ENCODE peak calls at places on chromosome 10, in ten cellular contexts. One of them, this sample, is unnamed.

GRCh38 chr10:689433-690226 is at the start of gene DIP2C:
- DNase-seq in colonic mucosa: peak; percentile 44
- DNase-seq in IMR-90: peak; percentile 77
- DNase-seq in pancreas: peak; percentile 66
- DNase-seq in AG04450: peak; percentile 41
- DNase-seq in suprapubic skin: peak; percentile 86
- DNase-seq in tibial artery: peak; percentile 56
- DNase-seq in right lobe of liver: peak; percentile 82
- DNase-seq in hepatocyte: peak; percentile 94
- DNase-seq in right atrium auricular region: peak; percentile 64
- DNase-seq in this sample: peak; percentile 69

GRCh38 chr10:119535310-119535709 is 7.2 kb downstream of the RGS10 start:
- DNase-seq in tibial artery: no peak
- DNase-seq in hepatocyte: no peak
- DNase-seq in IMR-90: peak; percentile 78
- DNase-seq in suprapubic skin: no peak
- DNase-seq in pancreas: no peak
- DNase-seq in right atrium auricular region: no peak
- DNase-seq in AG04450: no peak
- DNase-seq in colonic mucosa: no peak
- DNase-seq in right lobe of liver: no peak
- DNase-seq in this sample: no peak

GRCh38 chr10:61682323-61682722 is 19.6 kb downstream of the CABCOCO1 start:
- DNase-seq in suprapubic skin: no peak
- DNase-seq in right lobe of liver: no peak
- DNase-seq in tibial artery: no peak
- DNase-seq in AG04450: no peak
- DNase-seq in pancreas: no peak
- DNase-seq in hepatocyte: no peak
- DNase-seq in IMR-90: no peak
- DNase-seq in colonic mucosa: no peak
- DNase-seq in right atrium auricular region: no peak
- DNase-seq in this sample: no peak

GRCh38 chr10:1102392-1102791 is 46.2 kb downstream of the WDR37 start:
- DNase-seq in suprapubic skin: peak; percentile 20
- DNase-seq in right atrium auricular region: no peak
- DNase-seq in IMR-90: peak; percentile 24
- DNase-seq in tibial artery: no peak
- DNase-seq in pancreas: no peak
- DNase-seq in hepatocyte: no peak
- DNase-seq in right lobe of liver: no peak
- DNase-seq in colonic mucosa: no peak
- DNase-seq in AG04450: no peak
- DNase-seq in this sample: no peak

GRCh38 chr10:128058106-128058745 is 68.0 kb downstream of the MKI67 start:
- DNase-seq in tibial artery: no peak
- DNase-seq in pancreas: no peak
- DNase-seq in right atrium auricular region: no peak
- DNase-seq in right lobe of liver: peak; percentile 36
- DNase-seq in AG04450: no peak
- DNase-seq in suprapubic skin: peak; percentile 54
- DNase-seq in IMR-90: no peak
- DNase-seq in hepatocyte: no peak
- DNase-seq in colonic mucosa: no peak
- DNase-seq in this sample: no peak

GRCh38 chr10:48885376-48885775 is 54.3 kb downstream of the LRRC18 start:
- DNase-seq in pancreas: no peak
- DNase-seq in AG04450: no peak
- DNase-seq in tibial artery: no peak
- DNase-seq in right lobe of liver: no peak
- DNase-seq in right atrium auricular region: peak; percentile 46
- DNase-seq in hepatocyte: peak; percentile 58
- DNase-seq in IMR-90: no peak
- DNase-seq in colonic mucosa: no peak
- DNase-seq in suprapubic skin: no peak
- DNase-seq in this sample: no peak

GRCh38 chr10:11397566-11397965 is 213.9 kb downstream of the USP6NL start:
- DNase-seq in right atrium auricular region: no peak
- DNase-seq in suprapubic skin: peak; percentile 68
- DNase-seq in colonic mucosa: no peak
- DNase-seq in IMR-90: no peak
- DNase-seq in AG04450: no peak
- DNase-seq in tibial artery: no peak
- DNase-seq in right lobe of liver: no peak
- DNase-seq in pancreas: no peak
- DNase-seq in hepatocyte: no peak
- DNase-seq in this sample: no peak

GRCh38 chr10:73586583-73586984 is 4.6 kb downstream of the USP54 start:
- DNase-seq in IMR-90: peak; percentile 84
- DNase-seq in AG04450: peak; percentile 21
- DNase-seq in colonic mucosa: peak; percentile 68
- DNase-seq in right lobe of liver: peak; percentile 65
- DNase-seq in hepatocyte: peak; percentile 73
- DNase-seq in suprapubic skin: no peak
- DNase-seq in tibial artery: peak; percentile 59
- DNase-seq in right atrium auricular region: no peak
- DNase-seq in pancreas: peak; percentile 38
- DNase-seq in this sample: peak; percentile 69

GRCh38 chr10:96512524-96512991 is 1.2 kb downstream of the TLL2 start:
- DNase-seq in hepatocyte: peak; percentile 58
- DNase-seq in right atrium auricular region: no peak
- DNase-seq in AG04450: no peak
- DNase-seq in pancreas: peak; percentile 33
- DNase-seq in tibial artery: no peak
- DNase-seq in right lobe of liver: no peak
- DNase-seq in IMR-90: peak; percentile 12
- DNase-seq in colonic mucosa: peak; percentile 25
- DNase-seq in suprapubic skin: peak; percentile 67
- DNase-seq in this sample: no peak

GRCh38 chr10:16116404-16117304 is 256.3 kb upstream of the MINDY3 start:
- DNase-seq in IMR-90: no peak
- DNase-seq in hepatocyte: peak; percentile 54
- DNase-seq in AG04450: no peak
- DNase-seq in right lobe of liver: no peak
- DNase-seq in colonic mucosa: no peak
- DNase-seq in suprapubic skin: no peak
- DNase-seq in right atrium auricular region: no peak
- DNase-seq in tibial artery: no peak
- DNase-seq in pancreas: peak; percentile 13
- DNase-seq in this sample: no peak
- TF ChIP-seq CTCF in IMR-90: peak; percentile 16
- TF ChIP-seq CTCF in hepatocyte: peak; percentile 58
- TF ChIP-seq CTCF in AG04450: peak; percentile 21
- TF ChIP-seq CTCF in right lobe of liver: peak; percentile 49
- TF ChIP-seq CTCF in colonic mucosa: no peak
- TF ChIP-seq CTCF in suprapubic skin: peak; percentile 16
- TF ChIP-seq CTCF in right atrium auricular region: no peak
- TF ChIP-seq CTCF in tibial artery: peak; percentile 32
- TF ChIP-seq CTCF in pancreas: peak; percentile 39
- TF ChIP-seq CTCF in this sample: no peak

DNA sequence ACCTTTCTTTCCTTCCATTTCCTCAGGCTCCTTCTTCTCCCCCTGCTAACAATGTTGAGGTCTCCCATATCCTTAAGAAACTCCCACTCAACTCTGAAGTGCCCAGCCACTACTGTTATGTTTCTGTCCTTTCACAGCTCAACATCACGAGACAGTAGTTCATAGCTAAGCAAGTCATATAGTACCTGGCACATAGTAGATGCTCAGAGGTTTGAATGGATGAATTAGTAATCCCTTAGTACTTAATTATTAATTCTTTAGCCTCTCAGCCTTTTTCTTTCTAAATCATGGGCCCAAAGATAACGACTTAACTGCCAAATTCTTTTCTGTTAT is 22.6 kb downstream of the CSGALNACT2 start:
- DNase-seq in suprapubic skin: no peak
- DNase-seq in hepatocyte: no peak
- DNase-seq in pancreas: no peak
- DNase-seq in right atrium auricular region: no peak
- DNase-seq in colonic mucosa: no peak
- DNase-seq in tibial artery: no peak
- DNase-seq in AG04450: no peak
- DNase-seq in IMR-90: no peak
- DNase-seq in right lobe of liver: no peak
- DNase-seq in this sample: no peak
- H3K27ac ChIP-seq in suprapubic skin: no peak overlapping the region
- H3K27ac ChIP-seq in hepatocyte: no peak overlapping the region
- H3K27ac ChIP-seq in pancreas: no peak overlapping the region
- H3K27ac ChIP-seq in right atrium auricular region: no peak overlapping the region
- H3K27ac ChIP-seq in colonic mucosa: no peak overlapping the region
- H3K27ac ChIP-seq in tibial artery: no peak overlapping the region
- H3K27ac ChIP-seq in AG04450: no peak overlapping the region
- H3K27ac ChIP-seq in IMR-90: peak overlapping the region; percentile 8
- H3K27ac ChIP-seq in right lobe of liver: no peak overlapping the region
- H3K27ac ChIP-seq in this sample: no peak overlapping the region

GRCh38 chr10:71268247-71268691 is 50.8 kb upstream of the SLC29A3 start:
- DNase-seq in suprapubic skin: no peak
- DNase-seq in pancreas: no peak
- DNase-seq in right lobe of liver: no peak
- DNase-seq in tibial artery: no peak
- DNase-seq in colonic mucosa: no peak
- DNase-seq in right atrium auricular region: no peak
- DNase-seq in IMR-90: peak; percentile 63
- DNase-seq in AG04450: no peak
- DNase-seq in hepatocyte: peak; percentile 51
- DNase-seq in this sample: no peak
- TF ChIP-seq CTCF in suprapubic skin: peak; percentile 22
- TF ChIP-seq CTCF in pancreas: peak; percentile 13
- TF ChIP-seq CTCF in right lobe of liver: peak; percentile 22
- TF ChIP-seq CTCF in tibial artery: peak; percentile 37
- TF ChIP-seq CTCF in colonic mucosa: peak; percentile 21
- TF ChIP-seq CTCF in right atrium auricular region: peak; percentile 44
- TF ChIP-seq CTCF in IMR-90: peak; percentile 62
- TF ChIP-seq CTCF in AG04450: peak; percentile 91
- TF ChIP-seq CTCF in hepatocyte: peak; percentile 57
- TF ChIP-seq CTCF in this sample: peak; percentile 50

GRCh38 chr10:60236869-60237524 is 152.7 kb downstream of the ANK3 start:
- DNase-seq in right lobe of liver: no peak
- DNase-seq in AG04450: no peak
- DNase-seq in colonic mucosa: peak; percentile 23
- DNase-seq in IMR-90: no peak
- DNase-seq in right atrium auricular region: peak; percentile 65
- DNase-seq in tibial artery: peak; percentile 58
- DNase-seq in suprapubic skin: no peak
- DNase-seq in hepatocyte: no peak
- DNase-seq in pancreas: no peak
- DNase-seq in this sample: no peak

GRCh38 chr10:60237977-60238376 is 151.7 kb downstream of the ANK3 start:
- DNase-seq in right lobe of liver: no peak
- DNase-seq in right atrium auricular region: no peak
- DNase-seq in tibial artery: no peak
- DNase-seq in pancreas: no peak
- DNase-seq in colonic mucosa: no peak
- DNase-seq in hepatocyte: no peak
- DNase-seq in AG04450: no peak
- DNase-seq in suprapubic skin: no peak
- DNase-seq in IMR-90: peak; percentile 13
- DNase-seq in this sample: no peak

GRCh38 chr10:60239228-60239627 is 150.4 kb downstream of the ANK3 start:
- DNase-seq in pancreas: no peak
- DNase-seq in IMR-90: no peak
- DNase-seq in suprapubic skin: no peak
- DNase-seq in hepatocyte: no peak
- DNase-seq in colonic mucosa: no peak
- DNase-seq in right atrium auricular region: no peak
- DNase-seq in tibial artery: no peak
- DNase-seq in AG04450: no peak
- DNase-seq in right lobe of liver: no peak
- DNase-seq in this sample: no peak

GRCh38 chr10:60235001-60235400 is 154.7 kb downstream of the ANK3 start:
- DNase-seq in colonic mucosa: no peak
- DNase-seq in right atrium auricular region: no peak
- DNase-seq in right lobe of liver: no peak
- DNase-seq in IMR-90: peak; percentile 54
- DNase-seq in tibial artery: no peak
- DNase-seq in hepatocyte: no peak
- DNase-seq in AG04450: no peak
- DNase-seq in pancreas: no peak
- DNase-seq in suprapubic skin: no peak
- DNase-seq in this sample: peak; percentile 10

GRCh38 chr10:60238408-60239100 is 151.1 kb downstream of the ANK3 start:
- DNase-seq in right lobe of liver: no peak
- DNase-seq in hepatocyte: peak; percentile 42
- DNase-seq in tibial artery: no peak
- DNase-seq in suprapubic skin: no peak
- DNase-seq in IMR-90: peak; percentile 70
- DNase-seq in colonic mucosa: no peak
- DNase-seq in right atrium auricular region: no peak
- DNase-seq in AG04450: peak; percentile 30
- DNase-seq in pancreas: peak; percentile 44
- DNase-seq in this sample: peak; percentile 34
- H3K27ac ChIP-seq in right lobe of liver: no peak overlapping the region
- H3K27ac ChIP-seq in hepatocyte: no peak overlapping the region
- H3K27ac ChIP-seq in tibial artery: no peak overlapping the region
- H3K27ac ChIP-seq in suprapubic skin: no peak overlapping the region
- H3K27ac ChIP-seq in IMR-90: no peak overlapping the region
- H3K27ac ChIP-seq in colonic mucosa: no peak overlapping the region
- H3K27ac ChIP-seq in right atrium auricular region: peak overlapping the region; percentile 56
- H3K27ac ChIP-seq in AG04450: no peak overlapping the region
- H3K27ac ChIP-seq in pancreas: no peak overlapping the region
- H3K27ac ChIP-seq in this sample: no peak overlapping the region

DNA sequence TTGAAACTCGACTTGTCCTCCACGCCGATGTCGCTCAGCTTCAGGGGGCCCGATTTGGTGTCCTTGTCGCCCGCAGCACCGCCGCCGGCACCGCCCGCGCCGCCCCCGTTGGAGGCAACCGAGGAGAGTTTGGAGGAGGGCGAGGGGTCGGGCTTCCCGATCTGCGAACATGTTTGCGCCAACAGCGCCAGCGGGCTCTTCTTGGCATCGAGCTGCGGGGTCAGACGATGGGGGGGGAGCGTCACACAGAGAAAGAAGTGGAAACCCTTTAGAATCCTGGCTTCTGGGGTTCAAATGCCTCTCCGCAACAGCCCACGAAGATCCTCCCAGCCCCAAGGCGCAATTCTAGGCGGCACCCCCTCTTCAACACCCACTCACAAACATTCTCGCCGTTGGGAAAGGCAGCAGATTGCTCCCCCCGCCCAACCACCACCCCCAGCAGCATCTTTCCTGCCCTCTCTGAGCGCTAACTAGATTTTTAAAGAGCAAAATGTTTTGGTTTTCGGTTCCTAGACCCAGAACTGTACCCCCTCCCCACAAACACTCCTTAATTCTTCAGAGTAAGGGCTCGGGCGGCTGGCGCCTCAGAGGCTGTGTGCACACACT is 1.3 kb downstream of the ZNF503 start:
- DNase-seq in colonic mucosa: no peak
- DNase-seq in IMR-90: no peak
- DNase-seq in hepatocyte: no peak
- DNase-seq in suprapubic skin: no peak
- DNase-seq in AG04450: no peak
- DNase-seq in right lobe of liver: peak; percentile 66
- DNase-seq in right atrium auricular region: peak; percentile 64
- DNase-seq in pancreas: no peak
- DNase-seq in tibial artery: no peak
- DNase-seq in this sample: no peak
- TF ChIP-seq CTCF in colonic mucosa: no peak
- TF ChIP-seq CTCF in IMR-90: no peak
- TF ChIP-seq CTCF in hepatocyte: no peak
- TF ChIP-seq CTCF in suprapubic skin: no peak
- TF ChIP-seq CTCF in AG04450: no peak
- TF ChIP-seq CTCF in right lobe of liver: no peak
- TF ChIP-seq CTCF in right atrium auricular region: peak; percentile 9
- TF ChIP-seq CTCF in pancreas: no peak
- TF ChIP-seq CTCF in tibial artery: no peak
- TF ChIP-seq CTCF in this sample: no peak

This sample was measured in prostate gland.